ENCODE peak calls at places on chromosomes 12 and 14, in six cellular contexts. Y, D, B, L, J and O are unnamed samples. For H3F3A, the result is how much of the 10 kb centered on the place peaks cover.

GRCh38 chr12:96237465-96238077 is 43.4 kb downstream of the ELK3 start:
- DNase-seq in Y (no peak), D (peak), B (peak), L (no peak), J (no peak), O (no peak)

GRCh38 chr12:30578426-30578825 is 117.2 kb downstream of the IPO8 start:
- DNase-seq in Y (no peak), D (no peak), B (no peak), L (no peak), J (no peak), O (no peak)

GRCh38 chr14:69612014-69612758 is 790 bp downstream of the SUSD6 start:
- DNase-seq in Y (peak), D (peak), B (peak), L (peak), J (no peak), O (peak)

GRCh38 chr12:93163260-93164036 is 214.3 kb upstream of the NUDT4 start:
- DNase-seq in Y (no peak), D (peak), B (peak), L (no peak), J (peak), O (no peak)

GRCh38 chr12:115638753-115639666 is 638.5 kb downstream of the MED13L start:
- DNase-seq in Y (peak), D (no peak), B (no peak), L (no peak), J (no peak), O (peak)

GRCh38 chr14:98161366-98161765 is 1110.6 kb downstream of the BCL11B start:
- DNase-seq in Y (no peak), D (no peak), B (no peak), L (no peak), J (no peak), O (no peak)

GRCh38 chr12:131454418-131455217 is 256.3 kb upstream of the SFSWAP start:
- DNase-seq in Y (peak), D (peak), B (peak), L (peak), J (peak), O (peak)

GRCh38 chr14:77882098-77882497 is 82.2 kb downstream of the ADCK1 start:
- DNase-seq in Y (no peak), D (peak), B (peak), L (no peak), J (no peak), O (no peak)

GRCh38 chr14:20848955-20849570 is 42.1 kb upstream of the RNASE3 start:
- DNase-seq in Y (peak), D (no peak), B (peak), L (no peak), J (no peak), O (no peak)

GRCh38 chr12:6608592-6609311 is 1.6 kb upstream of the CHD4 start:
- DNase-seq in Y (no peak), D (peak), B (no peak), L (no peak), J (peak), O (peak)

GRCh38 chr12:41365653-41366131 is 177.6 kb downstream of the PDZRN4 start:
- DNase-seq in Y (peak), D (no peak), B (no peak), L (no peak), J (no peak), O (peak)

GRCh38 chr14:100092832-100093231 is 27.6 kb downstream of the EVL start:
- DNase-seq in Y (no peak), D (no peak), B (peak), L (no peak), J (no peak), O (no peak)

GRCh38 chr12:82746668-82747067 is 60.0 kb downstream of the TMTC2 start:
- DNase-seq in Y (no peak), D (no peak), B (no peak), L (no peak), J (no peak), O (no peak)

GRCh38 chr12:48869191-48869590 is 3.5 kb upstream of the RND1 start:
- DNase-seq in Y (no peak), D (no peak), B (no peak), L (no peak), J (no peak), O (no peak)

GRCh38 chr12:47017901-47018479 is 61.4 kb upstream of the PCED1B start:
- DNase-seq in Y (no peak), D (peak), B (peak), L (no peak), J (peak), O (no peak)

GRCh38 chr12:113068312-113068935 is 11.9 kb downstream of the DTX1 start:
- DNase-seq in Y (no peak), D (no peak), B (no peak), L (no peak), J (no peak), O (no peak)
- H3F3A ChIP-seq in Y (under half), D (under half), B (under half), L (under half), J (under half), O (under half)

DNA sequence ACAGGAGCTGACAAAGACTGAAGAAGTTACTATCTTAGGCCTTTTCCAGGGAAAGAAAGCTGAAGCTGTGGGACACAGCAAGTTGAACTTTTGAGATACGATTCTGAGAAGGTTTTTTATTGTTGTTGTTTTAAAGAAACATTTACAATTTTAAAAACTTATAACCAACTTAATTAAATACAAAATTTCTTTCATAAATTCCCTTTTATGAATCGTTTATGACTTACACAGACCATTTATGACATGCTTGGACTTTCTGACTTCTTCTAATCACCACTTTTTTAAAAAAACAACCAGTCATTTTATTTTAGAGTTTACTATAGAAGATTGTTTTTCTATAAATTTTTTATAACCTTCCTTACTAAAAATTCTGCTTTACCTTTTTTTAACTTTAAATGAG is 68.7 kb downstream of the DHRS2 start:
- DNase-seq in Y (peak), D (no peak), B (peak), L (no peak), J (no peak), O (peak)
- H3K4me3 ChIP-seq in Y (no peak), D (no peak), B (no peak), L (no peak), J (no peak), O (no peak)

DNA sequence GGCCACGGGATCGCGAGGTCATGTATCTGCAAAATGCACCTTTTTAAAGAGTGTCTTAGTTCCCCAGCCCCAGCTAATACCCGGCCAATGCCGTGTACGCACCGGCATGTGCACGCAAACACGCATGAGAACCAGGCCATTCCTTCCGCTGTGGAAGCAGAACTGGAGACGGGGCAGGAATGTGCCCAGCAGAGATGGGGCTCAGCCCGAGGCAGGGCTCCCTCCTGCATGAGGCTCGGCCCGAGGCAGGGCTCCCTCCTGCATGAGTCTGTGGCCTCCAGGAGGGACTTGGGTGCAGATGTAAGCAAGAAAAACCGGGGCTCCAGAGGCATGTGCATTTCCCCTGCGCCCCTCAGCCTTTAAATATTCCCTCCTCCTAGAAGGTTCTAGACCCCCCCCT is 38.2 kb downstream of the SLC6A12 start:
- DNase-seq in Y (no peak), D (no peak), B (no peak), L (no peak), J (no peak), O (no peak)
- TF ChIP-seq EZH2 in Y (no peak), D (no peak), B (no peak), L (no peak), J (no peak), O (no peak)

GRCh38 chr12:25069221-25069620 is 120.3 kb upstream of the BCAT1 start:
- DNase-seq in Y (no peak), D (no peak), B (no peak), L (no peak), J (no peak), O (no peak)
- H3F3A ChIP-seq in Y (under half), D (under half), B (under half), L (under half), J (under half), O (under half)